ENCODE peak calls at places on chromosomes 12 and 14, in seven cellular contexts. K is suprapubic skin; L is AG09319; O is CD4-positive, alpha-beta T cell; G is brain microvascular endothelial cell; D is endothelial cell of umbilical vein; X is fibroblast of villous mesenchyme. J is an unnamed sample.

GRCh38 chr12:79691299-79692248 is 810 bp upstream of the PAWR start:
- DNase-seq in D (peak; percentile 83), L (no peak), X (peak; percentile 85), K (peak; percentile 65), G (peak; percentile 93), O (no peak), J (no peak)

GRCh38 chr12:22230280-22230794 is 104.2 kb downstream of the ST8SIA1 start:
- DNase-seq in X (peak; percentile 28), D (no peak), O (no peak), L (peak; percentile 7), G (peak; percentile 17), K (no peak), J (no peak)

GRCh38 chr14:69242311-69243224 is 17.4 kb upstream of the GALNT16 start:
- DNase-seq in G (peak; percentile 81), K (no peak), D (peak; percentile 71), O (peak; percentile 24), L (peak; percentile 50), X (peak; percentile 77), J (no peak)

GRCh38 chr14:96567289-96567899 is 65.2 kb downstream of the PAPOLA start:
- DNase-seq in X (peak; percentile 49), L (no peak), K (no peak), D (peak; percentile 46), G (peak; percentile 50), O (no peak), J (no peak)

GRCh38 chr14:96135285-96135684 is 69.4 kb upstream of the BDKRB2 start:
- DNase-seq in O (no peak), L (no peak), D (peak; percentile 57), G (no peak), K (no peak), X (peak; percentile 33), J (no peak)

GRCh38 chr12:122646568-122647220 is 56.5 kb downstream of the HCAR2 start:
- DNase-seq in D (no peak), K (no peak), X (peak; percentile 88), G (peak; percentile 70), O (no peak), L (peak; percentile 23), J (no peak)

GRCh38 chr14:92385561-92385960 is 62.6 kb downstream of the SLC24A4 start:
- DNase-seq in X (no peak), L (no peak), O (no peak), D (no peak), G (no peak), K (no peak), J (no peak)

GRCh38 chr14:48970995-48971394 is 615.2 kb downstream of the RPS29 start:
- DNase-seq in K (no peak), X (no peak), O (no peak), L (no peak), D (no peak), G (peak; percentile 6), J (no peak)

GRCh38 chr14:67623114-67623513 is 3.4 kb downstream of the ARG2 start:
- DNase-seq in K (no peak), X (peak; percentile 76), L (no peak), O (no peak), G (no peak), D (peak; percentile 83), J (no peak)

GRCh38 chr14:74563233-74563585 is 48.8 kb downstream of the LTBP2 start:
- DNase-seq in X (peak; percentile 98), G (peak; percentile 48), K (no peak), D (peak; percentile 52), O (no peak), L (no peak), J (no peak)

GRCh38 chr14:32594766-32595165 is 265.7 kb downstream of the AKAP6 start:
- DNase-seq in X (peak; percentile 46), O (no peak), L (peak; percentile 52), G (peak; percentile 56), K (no peak), D (no peak), J (no peak)

GRCh38 chr14:101922866-101923265 is 41.5 kb upstream of the DYNC1H1 start:
- DNase-seq in G (no peak), X (no peak), O (no peak), D (no peak), L (no peak), K (peak; percentile 26), J (no peak)

GRCh38 chr12:104426926-104427546 is 29.7 kb upstream of the CHST11 start:
- DNase-seq in X (peak; percentile 82), O (no peak), K (no peak), L (peak; percentile 19), G (peak; percentile 22), D (no peak), J (no peak)

GRCh38 chr12:106289196-106289681 is 13.3 kb upstream of the TCP11L2 start:
- DNase-seq in L (no peak), K (no peak), D (no peak), X (peak; percentile 18), G (peak; percentile 41), O (no peak), J (no peak)

GRCh38 chr14:95322646-95323045 is 2.9 kb upstream of the CLMN start:
- DNase-seq in D (no peak), O (no peak), X (peak; percentile 14), K (no peak), L (no peak), G (no peak), J (no peak)

GRCh38 chr12:6277982-6278438 is 32.5 kb upstream of the PLEKHG6 start:
- DNase-seq in K (peak; percentile 82), O (peak; percentile 1), X (no peak), D (no peak), L (no peak), G (no peak), J (no peak)

GRCh38 chr12:19177754-19178153 is 48.2 kb downstream of the PLEKHA5 start:
- DNase-seq in O (no peak), X (peak; percentile 52), K (no peak), L (no peak), G (no peak), D (no peak), J (no peak)

GRCh38 chr12:57099766-57100165 is 10.9 kb downstream of the NAB2 start:
- DNase-seq in D (no peak), K (peak; percentile 54), O (no peak), L (no peak), G (no peak), X (no peak), J (no peak)

GRCh38 chr12:92025462-92026207 is 120.0 kb downstream of the BTG1 start:
- DNase-seq in G (no peak), L (no peak), D (no peak), X (no peak), K (no peak), O (no peak), J (no peak)

GRCh38 chr12:120529641-120530314 is 820 bp upstream of the COQ5 start:
- DNase-seq in X (peak; percentile 70), L (no peak), O (no peak), G (peak; percentile 32), D (peak; percentile 73), K (no peak), J (no peak)

GRCh38 chr14:22003471-22003870 is 329.9 kb upstream of the OR4E1 start:
- DNase-seq in D (no peak), G (no peak), O (no peak), K (no peak), L (no peak), X (no peak), J (no peak)

GRCh38 chr14:22007278-22008097 is 333.9 kb upstream of the OR4E1 start:
- DNase-seq in O (no peak), X (no peak), K (no peak), D (no peak), G (no peak), L (no peak), J (no peak)

GRCh38 chr14:21999400-21999799 is 325.8 kb upstream of the OR4E1 start:
- DNase-seq in L (no peak), D (no peak), X (no peak), K (no peak), O (no peak), G (no peak), J (no peak)

GRCh38 chr14:22008098-22008412 is 334.4 kb upstream of the OR4E1 start:
- DNase-seq in X (no peak), K (no peak), G (no peak), L (no peak), O (no peak), D (no peak), J (no peak)

GRCh38 chr14:22002860-22003284 is 329.3 kb upstream of the OR4E1 start:
- DNase-seq in O (peak; percentile 58), X (no peak), D (no peak), K (no peak), L (no peak), G (no peak), J (no peak)
- TF ChIP-seq CTCF in O (peak; percentile 60), X (peak; percentile 26), D (peak; percentile 48), K (no peak), L (no peak), G (peak; percentile 44), J (no peak)

GRCh38 chr14:55864890-55865655 is 253.1 kb upstream of the PELI2 start:
- DNase-seq in G (no peak), K (no peak), D (no peak), O (no peak), X (no peak), L (no peak), J (no peak)
- TF ChIP-seq CTCF in G (no peak), K (no peak), D (no peak), O (no peak), X (peak; percentile 34), L (no peak), J (no peak)

DNA sequence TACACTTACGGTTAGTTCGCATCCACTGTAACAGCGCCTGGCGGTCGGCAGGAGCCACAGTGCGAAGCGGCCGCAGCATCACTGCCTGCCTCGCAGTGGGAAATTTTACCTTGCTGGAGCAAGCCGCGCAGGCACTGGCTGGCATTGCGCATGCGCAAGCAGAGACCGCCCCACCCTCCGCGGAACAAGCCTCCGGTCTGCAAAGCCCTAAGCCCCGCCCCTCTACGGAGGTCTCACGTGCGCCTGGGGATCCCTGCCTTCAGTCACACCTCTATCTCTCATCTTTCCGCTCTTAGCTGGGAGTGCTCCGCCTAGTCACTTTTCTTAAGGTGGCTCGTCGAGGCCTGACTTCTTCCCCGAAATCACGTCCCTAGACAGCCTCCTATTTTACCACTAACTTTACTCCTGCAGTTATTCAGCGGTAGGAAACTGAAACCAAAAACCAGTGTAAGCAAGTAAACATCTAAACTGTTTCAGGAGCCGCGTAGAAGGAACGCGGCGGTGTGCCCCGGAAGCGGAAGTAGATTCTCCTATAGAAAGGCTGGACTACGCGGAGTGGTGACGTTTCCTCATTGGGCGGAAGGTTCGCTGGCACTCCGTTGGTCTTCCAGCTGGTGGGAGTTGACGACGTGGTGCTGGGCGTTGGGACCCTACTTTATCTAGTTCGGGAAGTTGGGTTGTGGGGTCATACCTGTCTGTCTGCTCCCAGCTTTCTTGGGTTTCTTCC is at the start of gene SRP54:
- DNase-seq in L (peak; percentile 96), O (peak; percentile 100), X (peak; percentile 99), K (peak; percentile 99), G (peak; percentile 96), D (peak; percentile 98), J (peak; percentile 94)
- TF ChIP-seq CTCF in L (peak; percentile 13), O (no peak), X (peak; percentile 34), K (peak; percentile 27), G (peak; percentile 55), D (peak; percentile 50), J (peak; percentile 38)

DNA sequence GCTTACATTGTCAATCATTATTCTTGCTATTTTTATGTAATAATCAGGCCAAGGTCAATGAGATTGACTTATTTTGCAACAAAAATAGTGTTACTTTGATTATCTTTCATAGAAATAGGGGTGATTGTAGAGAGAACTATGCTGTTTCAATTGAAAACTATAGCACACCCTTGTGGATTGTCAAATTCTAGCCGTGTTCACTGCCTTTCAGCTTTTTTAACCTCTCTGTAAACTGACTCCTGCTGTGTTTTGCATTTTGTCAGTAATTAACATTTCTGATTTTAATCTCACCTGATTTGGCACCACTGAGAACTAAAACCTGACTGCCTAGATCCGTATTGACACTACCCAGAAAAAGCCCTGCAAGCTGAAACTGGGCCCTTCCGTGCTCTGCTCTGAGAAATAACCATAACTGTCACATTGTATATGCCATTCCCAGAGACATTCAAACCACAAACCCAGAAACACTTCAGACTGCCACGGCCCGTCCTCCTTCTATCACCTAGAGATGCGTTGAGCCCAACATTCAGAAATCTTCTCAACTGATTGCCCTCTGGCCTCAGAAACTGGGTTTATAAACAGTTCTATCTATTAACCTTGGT is 26.6 kb upstream of the ETV6 start:
- DNase-seq in O (no peak), G (no peak), D (no peak), X (peak; percentile 22), L (no peak), K (no peak), J (no peak)
- TF ChIP-seq CTCF in O (no peak), G (peak; percentile 30), D (peak; percentile 8), X (peak; percentile 37), L (peak; percentile 20), K (no peak), J (no peak)

J was measured in esophagus squamous epithelium.